ENCODE peak calls at places on chromosomes 2 and 18, in four cellular contexts. U, B, O and R are unnamed samples.
A peak's percentile ranks its signal among the peaks of the same experiment; 100 is the strongest.

GRCh38 chr2:223536546-223536945 is 65.6 kb downstream of the SCG2 start:
- DNase-seq in U (no peak), B (no peak), O (no peak), R (no peak)

GRCh38 chr2:150169230-150169629 is 318.2 kb downstream of the RND3 start:
- DNase-seq in O (no peak), U (no peak), B (no peak), R (no peak)

GRCh38 chr2:191274404-191274803 is 29.2 kb downstream of the MYO1B start:
- DNase-seq in O (no peak), U (no peak), B (no peak), R (no peak)

GRCh38 chr18:8946046-8946838 is 156.3 kb upstream of the NDUFV2 start:
- DNase-seq in B (peak; percentile 95), O (no peak), U (no peak), R (no peak)

GRCh38 chr2:120438301-120439066 is 92.5 kb downstream of the INHBB start:
- DNase-seq in B (no peak), O (no peak), U (no peak), R (no peak)

GRCh38 chr2:148259674-148260073 is 238.8 kb downstream of the MBD5 start:
- DNase-seq in B (no peak), U (no peak), O (no peak), R (peak; percentile 15)

GRCh38 chr2:32496657-32497056 is 131.2 kb upstream of the TTC27 start:
- DNase-seq in U (no peak), B (no peak), O (no peak), R (no peak)

GRCh38 chr2:197179744-197180498 is 130.7 kb downstream of the ANKRD44 start:
- DNase-seq in B (peak; percentile 86), U (peak; percentile 29), O (no peak), R (no peak)

GRCh38 chr2:158755310-158755709 is 39.8 kb upstream of the DAPL1 start:
- DNase-seq in U (no peak), B (no peak), O (no peak), R (no peak)

GRCh38 chr2:174797792-174798276 is 33.6 kb upstream of the CHRNA1 start:
- DNase-seq in B (no peak), U (no peak), O (no peak), R (no peak)

GRCh38 chr2:16218651-16219050 is 278.3 kb downstream of the MYCN start:
- DNase-seq in U (peak; percentile 34), O (peak; percentile 3), B (no peak), R (peak; percentile 39)

GRCh38 chr2:75582840-75583239 is 22.1 kb upstream of the EVA1A start:
- DNase-seq in O (no peak), B (no peak), U (no peak), R (no peak)

GRCh38 chr18:26686532-26686931 is 138.2 kb upstream of the KCTD1 start:
- DNase-seq in U (no peak), B (no peak), O (no peak), R (no peak)

GRCh38 chr18:56853961-56854360 is 202.8 kb downstream of the WDR7 start:
- DNase-seq in U (no peak), B (no peak), O (no peak), R (no peak)

GRCh38 chr2:237315170-237315880 is 98.6 kb downstream of the COL6A3 start:
- DNase-seq in U (peak; percentile 63), O (no peak), B (peak; percentile 90), R (no peak)

GRCh38 chr2:2324565-2325101 is 6.4 kb downstream of the MYT1L start:
- DNase-seq in O (no peak), B (no peak), U (peak; percentile 18), R (no peak)

GRCh38 chr2:148642891-148643416 is 1.6 kb upstream of the EPC2 start:
- DNase-seq in B (no peak), U (no peak), O (peak; percentile 65), R (peak; percentile 46)

GRCh38 chr2:26691881-26692813 is at the start of gene KCNK3:
- DNase-seq in B (no peak), O (no peak), U (peak; percentile 90), R (peak; percentile 36)

GRCh38 chr2:84373391-84373790 is 85.7 kb downstream of the SUCLG1 start:
- DNase-seq in U (no peak), B (no peak), O (peak; percentile 4), R (no peak)

GRCh38 chr18:64027931-64028695 is 58.2 kb downstream of the SERPINB8 start:
- DNase-seq in O (no peak), B (no peak), U (no peak), R (no peak)

GRCh38 chr18:34947711-34948125 is 93.5 kb upstream of the MAPRE2 start:
- DNase-seq in U (no peak), B (no peak), O (no peak), R (no peak)

GRCh38 chr18:25646971-25647370 is 295.0 kb upstream of the ZNF521 start:
- DNase-seq in O (no peak), B (peak; percentile 90), U (no peak), R (no peak)

GRCh38 chr2:72023678-72024390 is 123.8 kb downstream of the CYP26B1 start:
- DNase-seq in B (no peak), U (no peak), O (no peak), R (no peak)

GRCh38 chr2:208183526-208183925 is 6.3 kb downstream of the C2orf80 start:
- DNase-seq in B (no peak), O (no peak), U (peak; percentile 5), R (no peak)

GRCh38 chr2:98903767-98904485 is 32.1 kb downstream of the CRACDL start:
- DNase-seq in U (no peak), O (no peak), B (no peak), R (no peak)

GRCh38 chr2:187169108-187169713 is 278.8 kb downstream of the CALCRL start:
- DNase-seq in U (no peak), O (no peak), B (no peak), R (no peak)

GRCh38 chr2:72927619-72928537 is 10.6 kb downstream of the EMX1 start:
- DNase-seq in O (no peak), U (no peak), B (no peak), R (no peak)

GRCh38 chr18:13442451-13442850 is 223.9 kb downstream of the LDLRAD4 start:
- DNase-seq in O (no peak), U (no peak), B (no peak), R (no peak)
- TF ChIP-seq CTCF in O (no peak), U (no peak), B (no peak), R (no peak)

DNA sequence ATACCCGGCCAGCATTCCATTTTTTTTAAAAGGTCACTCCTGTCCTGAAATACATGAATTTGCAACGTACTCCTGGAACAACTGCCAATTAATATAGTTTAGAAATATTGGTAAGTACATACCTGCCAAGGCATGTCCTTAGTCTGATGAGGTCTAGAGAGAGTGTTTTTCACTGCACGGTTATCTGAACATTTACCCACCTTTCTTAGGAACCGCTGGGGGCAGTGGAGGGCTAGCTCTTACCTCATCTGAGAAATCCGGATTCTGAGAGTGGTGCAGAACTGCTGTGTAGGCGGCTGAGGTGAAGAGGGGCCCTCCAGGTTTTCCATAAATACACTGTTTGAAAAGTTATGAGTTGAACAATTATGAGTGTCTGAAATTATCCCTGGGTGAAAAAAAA is 133.1 kb upstream of the CCDC195 start:
- DNase-seq in O (no peak), B (no peak), U (no peak), R (no peak)
- TF ChIP-seq CTCF in O (no peak), B (no peak), U (no peak), R (no peak)

GRCh38 chr2:37637122-37637875 is 34.1 kb downstream of the CDC42EP3 start:
- DNase-seq in B (no peak), U (no peak), O (no peak), R (no peak)
- TF ChIP-seq CTCF in B (no peak), U (no peak), O (no peak), R (no peak)

GRCh38 chr2:20179755-20180594 is 45.0 kb downstream of the SDC1 start:
- DNase-seq in U (peak; percentile 52), B (no peak), O (no peak), R (peak; percentile 57)
- TF ChIP-seq CTCF in U (no peak), B (no peak), O (no peak), R (no peak)

DNA sequence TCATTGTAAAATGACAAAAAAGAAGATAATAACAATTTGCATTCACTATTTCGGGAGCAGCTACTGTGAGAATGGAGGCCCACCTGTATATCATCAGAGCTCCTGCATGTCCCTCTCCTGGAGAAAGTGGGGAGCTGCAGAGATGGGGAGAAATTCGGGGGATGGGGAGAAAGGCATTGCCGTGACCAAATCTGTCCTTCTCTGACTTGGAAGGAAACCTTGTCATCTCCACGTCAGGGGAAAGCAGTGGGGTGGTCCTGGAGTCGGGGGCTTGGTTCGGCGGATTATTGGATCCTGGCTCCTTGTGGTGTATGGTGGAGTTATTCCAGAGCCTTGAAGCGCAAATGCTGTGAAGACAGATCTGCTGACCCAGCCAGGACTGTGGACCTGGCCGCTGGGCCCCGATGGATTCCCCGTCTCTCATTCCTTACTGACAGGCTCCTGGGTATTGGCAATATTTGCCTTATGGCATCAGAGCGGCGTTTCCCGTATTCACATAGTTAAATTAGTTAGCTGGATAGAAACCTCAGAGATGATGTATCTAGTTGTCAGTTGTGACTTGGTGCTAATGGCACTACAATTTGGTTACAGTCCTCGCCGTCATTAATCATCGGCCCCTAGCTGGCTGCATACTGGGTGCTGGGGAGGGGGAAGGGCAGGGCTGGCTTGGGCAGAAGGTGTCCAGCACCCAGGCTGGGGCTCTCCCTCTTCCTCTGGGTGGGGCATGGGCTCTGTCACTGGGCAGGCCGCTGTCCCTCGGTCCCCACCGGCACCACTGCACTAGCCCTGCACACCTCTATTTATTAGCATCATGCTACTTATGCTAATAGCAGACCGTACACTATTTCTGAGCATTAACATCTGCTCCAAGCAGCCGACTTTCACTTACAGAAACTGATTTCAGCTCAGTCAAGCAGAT is 31.7 kb downstream of the CELF4 start:
- DNase-seq in U (no peak), B (no peak), O (no peak), R (no peak)
- TF ChIP-seq CTCF in U (peak; percentile 30), B (peak; percentile 32), O (no peak), R (peak; percentile 20)

GRCh38 chr2:30979822-30980245 is 158.4 kb downstream of the GALNT14 start:
- DNase-seq in U (no peak), O (peak; percentile 0), B (no peak), R (no peak)
- TF ChIP-seq CTCF in U (no peak), O (no peak), B (peak; percentile 9), R (peak; percentile 28)

DNA sequence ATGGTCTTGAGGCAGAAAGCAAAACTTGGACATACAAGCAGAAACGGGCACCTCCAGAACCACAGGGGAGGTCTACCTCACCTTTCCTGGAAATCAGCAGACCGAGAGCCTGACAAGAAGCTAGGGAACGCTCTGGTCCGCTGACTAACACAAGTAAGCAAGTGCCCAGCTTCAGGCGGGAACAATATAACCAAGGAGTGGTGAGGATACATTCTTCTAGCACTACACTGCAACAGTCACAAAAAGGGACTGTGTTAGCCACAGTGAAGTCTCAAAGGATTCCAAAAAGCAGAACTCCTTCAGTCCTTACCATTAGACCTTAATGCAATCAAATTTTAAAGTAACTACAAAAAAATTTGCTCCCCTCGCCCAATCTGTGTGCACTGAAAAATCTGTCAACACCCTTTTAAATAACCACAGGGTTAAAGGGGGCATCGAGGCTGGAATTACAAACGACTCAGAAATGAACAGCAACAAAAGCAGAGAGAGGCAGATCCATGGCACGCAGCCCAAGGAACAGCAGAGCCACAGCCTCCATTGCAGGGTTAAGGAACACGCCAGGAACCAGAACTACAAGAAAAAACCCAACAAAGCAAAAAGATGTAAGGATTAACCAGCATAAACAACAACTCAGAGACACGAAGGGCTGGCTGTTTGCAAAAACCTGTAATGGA is 7.1 kb downstream of the THAP4 start:
- DNase-seq in O (no peak), U (no peak), B (no peak), R (peak; percentile 33)
- TF ChIP-seq CTCF in O (no peak), U (no peak), B (no peak), R (no peak)